ENCODE peak calls at places on chromosomes 2 and 18, in eight cellular contexts. I is heart left ventricle; L is IMR-90; M is right cardiac atrium; N is adrenal gland; U is astrocyte of the cerebellum; Q is sigmoid colon; G is CD8-positive, alpha-beta T cell. Y is an unnamed sample.
A peak's percentile ranks its signal among the peaks of the same experiment; 100 is the strongest.

GRCh38 chr2:138846216-138846821 is 66.1 kb upstream of the NXPH2 start:
- DNase-seq in I (no peak), L (peak; percentile 7), M (no peak), N (no peak), U (no peak), Q (no peak), G (no peak), Y (no peak)

GRCh38 chr2:6922201-6922656 is 5.0 kb downstream of the RNF144A start:
- DNase-seq in I (no peak), L (no peak), M (no peak), N (no peak), U (no peak), Q (no peak), G (no peak), Y (no peak)

GRCh38 chr2:29014811-29015414 is 33.8 kb downstream of the TOGARAM2 start:
- DNase-seq in I (peak; percentile 75), L (peak; percentile 57), M (peak; percentile 63), N (no peak), U (peak; percentile 62), Q (no peak), G (peak; percentile 87), Y (peak; percentile 37)

GRCh38 chr2:199100326-199101110 is 357.2 kb downstream of the SATB2 start:
- DNase-seq in I (no peak), L (peak; percentile 31), M (no peak), N (no peak), U (peak; percentile 81), Q (no peak), G (no peak), Y (no peak)

GRCh38 chr18:7601249-7601620 is 34.1 kb downstream of the PTPRM start:
- DNase-seq in I (no peak), L (peak; percentile 63), M (no peak), N (no peak), U (peak; percentile 84), Q (no peak), G (no peak), Y (no peak)

GRCh38 chr18:68519341-68519740 is 195.6 kb downstream of the TMX3 start:
- DNase-seq in I (no peak), L (peak; percentile 11), M (no peak), N (no peak), U (no peak), Q (no peak), G (no peak), Y (no peak)

GRCh38 chr2:113041871-113042270 is 10.8 kb downstream of the IL36B start:
- DNase-seq in I (no peak), L (no peak), M (no peak), N (no peak), U (no peak), Q (no peak), G (no peak), Y (no peak)

GRCh38 chr2:152716805-152717241 is 438 bp downstream of the PRPF40A start:
- DNase-seq in I (no peak), L (no peak), M (no peak), N (peak; percentile 26), U (no peak), Q (no peak), G (no peak), Y (peak; percentile 43)

GRCh38 chr18:45330170-45330594 is 285.1 kb upstream of the SLC14A2 start:
- DNase-seq in I (no peak), L (no peak), M (peak; percentile 18), N (no peak), U (no peak), Q (no peak), G (no peak), Y (no peak)

GRCh38 chr2:101558740-101559508 is 84.0 kb upstream of the RFX8 start:
- DNase-seq in I (peak; percentile 32), L (peak; percentile 91), M (no peak), N (no peak), U (peak; percentile 32), Q (no peak), G (no peak), Y (no peak)

GRCh38 chr18:72539861-72540260 is 4.3 kb downstream of the CBLN2 start:
- DNase-seq in I (no peak), L (no peak), M (no peak), N (no peak), U (no peak), Q (no peak), G (no peak), Y (no peak)

GRCh38 chr2:43438858-43439655 is 156.8 kb downstream of the THADA start:
- DNase-seq in I (no peak), L (peak; percentile 36), M (no peak), N (no peak), U (no peak), Q (no peak), G (no peak), Y (no peak)

GRCh38 chr18:79588636-79589481 is 90.7 kb upstream of the CTDP1 start:
- DNase-seq in I (peak; percentile 89), L (peak; percentile 87), M (peak; percentile 94), N (peak; percentile 67), U (peak; percentile 74), Q (peak; percentile 97), G (no peak), Y (peak; percentile 58)

GRCh38 chr2:28325567-28326468 is 66.8 kb upstream of the FOSL2 start:
- DNase-seq in I (no peak), L (no peak), M (no peak), N (no peak), U (no peak), Q (peak; percentile 53), G (no peak), Y (no peak)

GRCh38 chr18:46754188-46754587 is 2.7 kb downstream of the ST8SIA5 start:
- DNase-seq in I (no peak), L (no peak), M (no peak), N (no peak), U (no peak), Q (no peak), G (no peak), Y (no peak)

GRCh38 chr2:119958642-119959268 is 54.1 kb upstream of the EPB41L5 start:
- DNase-seq in I (no peak), L (peak; percentile 71), M (no peak), N (no peak), U (no peak), Q (no peak), G (no peak), Y (no peak)

GRCh38 chr2:100924520-100925451 is 77.3 kb upstream of the RPL31 start:
- DNase-seq in I (peak; percentile 48), L (peak; percentile 85), M (peak; percentile 52), N (peak; percentile 66), U (peak; percentile 32), Q (no peak), G (peak; percentile 51), Y (peak; percentile 33)

GRCh38 chr2:45169339-45170190 is 160.3 kb upstream of the SIX2 start:
- DNase-seq in I (no peak), L (no peak), M (no peak), N (no peak), U (no peak), Q (no peak), G (peak; percentile 42), Y (no peak)

GRCh38 chr2:45167885-45168284 is 158.6 kb upstream of the SIX2 start:
- DNase-seq in I (no peak), L (no peak), M (no peak), N (no peak), U (no peak), Q (no peak), G (no peak), Y (no peak)

GRCh38 chr2:45168731-45169338 is 159.6 kb upstream of the SIX2 start:
- DNase-seq in I (no peak), L (no peak), M (no peak), N (no peak), U (no peak), Q (no peak), G (peak; percentile 17), Y (no peak)

GRCh38 chr2:45170976-45171514 is 161.8 kb upstream of the SIX2 start:
- DNase-seq in I (no peak), L (no peak), M (no peak), N (no peak), U (no peak), Q (no peak), G (peak; percentile 11), Y (no peak)

DNA sequence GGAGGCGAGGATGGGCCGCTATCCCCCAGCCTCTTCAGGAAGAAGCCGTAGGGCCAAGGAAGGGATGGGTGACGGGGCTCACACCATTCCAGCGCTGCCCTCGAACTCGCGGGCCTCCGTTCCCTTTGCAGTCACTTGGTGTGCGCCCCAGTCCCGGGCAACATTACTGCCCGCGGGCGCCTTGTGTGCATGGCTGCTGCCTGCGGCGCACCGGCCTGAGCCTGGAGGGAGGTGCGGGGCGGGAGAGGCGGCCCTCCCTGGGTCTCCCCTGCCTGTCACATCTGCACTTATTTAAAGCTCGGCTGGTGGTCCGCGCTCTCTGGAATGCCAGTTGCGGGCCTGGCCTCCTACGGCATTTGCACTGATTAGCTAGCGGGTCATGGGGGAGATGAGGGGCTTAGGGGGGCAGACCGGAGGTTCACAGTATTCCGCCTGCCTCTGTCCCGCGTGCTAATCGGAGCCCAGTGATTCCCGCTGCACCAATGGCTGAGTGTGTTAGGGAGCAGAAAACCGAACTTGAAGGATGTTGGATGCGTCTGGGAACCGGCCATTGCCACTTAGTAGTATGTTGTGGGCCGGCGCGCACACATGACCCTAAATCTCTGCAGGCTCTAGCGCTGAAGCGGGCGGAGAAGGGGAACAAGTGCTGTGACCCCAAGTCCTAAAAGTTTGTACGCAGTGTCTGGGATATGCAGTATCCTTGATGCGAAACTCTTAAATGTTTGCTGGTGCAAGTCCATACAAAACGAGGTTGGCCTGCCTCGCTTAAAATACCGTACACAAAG is 161.1 kb upstream of the SIX2 start:
- DNase-seq in I (no peak), L (no peak), M (no peak), N (no peak), U (no peak), Q (no peak), G (peak; percentile 31), Y (no peak)
- H3K4me3 ChIP-seq in I (peak overlapping the region; percentile 47), L (no peak overlapping the region), M (no peak overlapping the region), N (no peak overlapping the region), U (peak overlapping the region; percentile 37), Q (peak overlapping the region; percentile 42), G (no peak overlapping the region), Y (no peak overlapping the region)

GRCh38 chr2:19973471-19973870 is 16.4 kb downstream of the WDR35 start:
- DNase-seq in I (no peak), L (no peak), M (no peak), N (no peak), U (no peak), Q (no peak), G (no peak), Y (no peak)
- H3K4me3 ChIP-seq in I (no peak overlapping the region), L (no peak overlapping the region), M (no peak overlapping the region), N (no peak overlapping the region), U (no peak overlapping the region), Q (no peak overlapping the region), G (no peak overlapping the region), Y (no peak overlapping the region)

DNA sequence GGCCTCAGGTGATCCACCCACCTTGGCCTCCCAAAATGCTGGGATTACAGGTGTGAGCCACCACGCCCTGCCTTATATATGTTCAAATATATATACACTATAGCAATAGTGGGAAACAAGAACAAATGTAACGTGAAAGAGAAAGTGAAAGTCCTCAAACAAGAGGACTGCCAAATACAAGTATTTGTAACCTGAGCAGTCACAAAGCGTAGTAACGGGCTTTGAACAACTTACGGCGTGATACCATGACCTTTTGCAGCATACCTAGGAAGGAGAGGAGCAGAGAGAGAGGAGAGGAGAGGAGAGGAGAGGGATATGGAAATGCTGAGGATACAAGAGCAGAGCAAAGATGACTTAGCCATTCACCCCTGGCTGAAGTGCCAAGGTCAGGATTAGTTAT is 113.8 kb upstream of the RGPD4 start:
- DNase-seq in I (no peak), L (no peak), M (no peak), N (no peak), U (no peak), Q (no peak), G (no peak), Y (no peak)
- H3K4me3 ChIP-seq in I (no peak overlapping the region), L (no peak overlapping the region), M (peak overlapping the region; percentile 20), N (no peak overlapping the region), U (no peak overlapping the region), Q (no peak overlapping the region), G (peak overlapping the region; percentile 20), Y (no peak overlapping the region)

GRCh38 chr2:190360561-190360960 is 17.2 kb downstream of the INPP1 start:
- DNase-seq in I (no peak), L (peak; percentile 22), M (no peak), N (no peak), U (no peak), Q (no peak), G (no peak), Y (no peak)
- H3K4me3 ChIP-seq in I (no peak overlapping the region), L (no peak overlapping the region), M (no peak overlapping the region), N (no peak overlapping the region), U (no peak overlapping the region), Q (peak overlapping the region; percentile 42), G (peak overlapping the region; percentile 60), Y (no peak overlapping the region)